ENCODE peak calls at places on chromosomes 2 and 18, in four cellular contexts. One of them, this sample, is unnamed.

GRCh38 chr2:72991439-72991725 is 74.1 kb downstream of the EMX1 start:
- DNase-seq in bronchial epithelial cell: no peak
- DNase-seq in KBM-7: no peak
- DNase-seq in osteoblast: no peak
- DNase-seq in this sample: no peak

GRCh38 chr2:152646775-152647174 is 70.5 kb downstream of the PRPF40A start:
- DNase-seq in osteoblast: peak
- DNase-seq in KBM-7: no peak
- DNase-seq in bronchial epithelial cell: peak
- DNase-seq in this sample: peak

GRCh38 chr2:40279001-40279400 is 172.9 kb downstream of the SLC8A1 start:
- DNase-seq in bronchial epithelial cell: no peak
- DNase-seq in osteoblast: no peak
- DNase-seq in KBM-7: no peak
- DNase-seq in this sample: no peak

GRCh38 chr2:179860255-179861026 is 971 bp downstream of the ZNF385B start:
- DNase-seq in osteoblast: peak
- DNase-seq in KBM-7: no peak
- DNase-seq in bronchial epithelial cell: no peak
- DNase-seq in this sample: no peak

GRCh38 chr2:177597759-177598158 is 205.2 kb downstream of the AGPS start:
- DNase-seq in KBM-7: no peak
- DNase-seq in osteoblast: no peak
- DNase-seq in bronchial epithelial cell: no peak
- DNase-seq in this sample: no peak

GRCh38 chr18:6629635-6630140 is 99.8 kb upstream of the ARHGAP28 start:
- DNase-seq in KBM-7: no peak
- DNase-seq in osteoblast: no peak
- DNase-seq in bronchial epithelial cell: peak
- DNase-seq in this sample: peak

GRCh38 chr2:166784296-166784946 is 103.9 kb upstream of the XIRP2 start:
- DNase-seq in KBM-7: no peak
- DNase-seq in osteoblast: no peak
- DNase-seq in bronchial epithelial cell: no peak
- DNase-seq in this sample: no peak

GRCh38 chr2:168730391-168730790 is 72.0 kb upstream of the NOSTRIN start:
- DNase-seq in bronchial epithelial cell: peak
- DNase-seq in KBM-7: no peak
- DNase-seq in osteoblast: no peak
- DNase-seq in this sample: no peak

GRCh38 chr2:191675807-191676667 is 1.9 kb upstream of the NABP1 start:
- DNase-seq in osteoblast: peak
- DNase-seq in KBM-7: peak
- DNase-seq in bronchial epithelial cell: no peak
- DNase-seq in this sample: no peak

GRCh38 chr2:171347158-171347557 is 86.6 kb downstream of the METTL8 start:
- DNase-seq in KBM-7: peak
- DNase-seq in bronchial epithelial cell: no peak
- DNase-seq in osteoblast: no peak
- DNase-seq in this sample: no peak

GRCh38 chr2:69309336-69310048 is 77.5 kb downstream of the GFPT1 start:
- DNase-seq in KBM-7: no peak
- DNase-seq in osteoblast: peak
- DNase-seq in bronchial epithelial cell: peak
- DNase-seq in this sample: no peak